ENCODE peak calls at places on chromosomes 11 and 22, in four cellular contexts. V is GM23248, H is heart right ventricle, L is adrenal gland. F is an unnamed sample.

GRCh38 chr11:43556269-43556668 is 124.3 kb upstream of the HSD17B12 start:
- DNase-seq in V (no peak), H (no peak), L (no peak), F (no peak)

GRCh38 chr11:33622806-33623205 is 77.8 kb downstream of the C11orf91 start:
- DNase-seq in L (no peak), V (no peak), H (no peak), F (no peak)

GRCh38 chr11:134667505-134667904 is 255.5 kb upstream of the B3GAT1 start:
- DNase-seq in L (no peak), V (no peak), H (no peak), F (no peak)

GRCh38 chr11:123301696-123302400 is 106.8 kb upstream of the CLMP start:
- DNase-seq in H (peak; percentile 39), L (peak; percentile 77), V (peak; percentile 76), F (peak; percentile 63)

GRCh38 chr22:37183432-37184379 is 4.3 kb downstream of the C1QTNF6 start:
- DNase-seq in V (no peak), L (no peak), H (no peak), F (no peak)

GRCh38 chr11:34284836-34285235 is 73.0 kb downstream of the ABTB2 start:
- DNase-seq in L (no peak), V (no peak), H (no peak), F (no peak)

GRCh38 chr22:27372969-27373670 is 428.4 kb downstream of the MN1 start:
- DNase-seq in L (no peak), V (no peak), H (no peak), F (peak; percentile 88)

GRCh38 chr11:1218788-1219445 is 3.9 kb upstream of the MUC5B start:
- DNase-seq in H (no peak), V (no peak), L (no peak), F (peak; percentile 14)

GRCh38 chr11:83641511-83641910 is 355.3 kb upstream of the CCDC90B start:
- DNase-seq in H (peak; percentile 51), V (peak; percentile 90), L (no peak), F (no peak)

GRCh38 chr11:31645747-31646146 is 136.2 kb downstream of the ELP4 start:
- DNase-seq in L (no peak), H (no peak), V (peak; percentile 90), F (no peak)

GRCh38 chr11:63549411-63549810 is 12.8 kb downstream of the PLAAT4 start:
- DNase-seq in V (no peak), H (no peak), L (peak; percentile 25), F (no peak)

GRCh38 chr11:70203749-70204465 is 811 bp downstream of the FADD start:
- DNase-seq in V (peak; percentile 96), H (peak; percentile 79), L (peak; percentile 89), F (peak; percentile 84)

GRCh38 chr11:130388607-130389205 is 39.7 kb downstream of the ADAMTS8 start:
- DNase-seq in L (no peak), H (no peak), V (no peak), F (no peak)

GRCh38 chr11:102603091-102603490 is 22.0 kb downstream of the MMP20 start:
- DNase-seq in V (peak; percentile 49), L (no peak), H (no peak), F (no peak)

GRCh38 chr11:83012168-83013067 is 59.3 kb downstream of the RAB30 start:
- DNase-seq in V (no peak), H (no peak), L (no peak), F (no peak)

GRCh38 chr11:38460901-38461300 is 1862.9 kb upstream of the RAG2 start:
- DNase-seq in V (no peak), L (peak; percentile 58), H (peak; percentile 27), F (no peak)

DNA sequence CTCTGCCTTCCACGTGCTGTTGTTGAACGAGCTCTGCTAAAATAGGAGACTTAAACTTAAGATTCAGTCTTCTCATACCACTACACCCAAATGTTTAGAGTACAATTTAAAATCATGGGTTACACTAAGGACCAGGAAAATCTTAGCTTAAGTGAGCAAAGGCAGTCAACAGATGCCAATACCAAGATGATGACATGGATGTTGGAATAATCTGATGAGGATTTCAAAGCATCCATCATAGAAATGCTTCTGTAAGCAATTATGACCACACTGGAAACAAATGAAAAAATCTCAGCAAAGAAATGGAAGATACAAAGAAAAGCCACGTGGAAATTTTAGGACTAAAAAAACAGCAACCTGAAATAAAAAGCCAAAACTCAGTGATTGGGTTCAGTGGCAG is 109.8 kb downstream of the ATXN10 start:
- DNase-seq in V (no peak), H (no peak), L (no peak), F (no peak)
- H3K36me3 ChIP-seq in V (no peaks in the 10 kb centered on the region), H (no peaks in the 10 kb centered on the region), L (no peaks in the 10 kb centered on the region), F (no peaks in the 10 kb centered on the region)

GRCh38 chr22:20748082-20748481 is 25.8 kb upstream of the SERPIND1 start:
- DNase-seq in H (no peak), L (no peak), V (no peak), F (no peak)

GRCh38 chr22:20747223-20747622 is 26.7 kb upstream of the SERPIND1 start:
- DNase-seq in V (no peak), L (no peak), H (no peak), F (no peak)

GRCh38 chr22:20744456-20744855 is 29.5 kb upstream of the SERPIND1 start:
- DNase-seq in L (no peak), H (no peak), V (no peak), F (no peak)

GRCh38 chr22:20745177-20745576 is 28.7 kb upstream of the SERPIND1 start:
- DNase-seq in L (no peak), V (no peak), H (no peak), F (no peak)

DNA sequence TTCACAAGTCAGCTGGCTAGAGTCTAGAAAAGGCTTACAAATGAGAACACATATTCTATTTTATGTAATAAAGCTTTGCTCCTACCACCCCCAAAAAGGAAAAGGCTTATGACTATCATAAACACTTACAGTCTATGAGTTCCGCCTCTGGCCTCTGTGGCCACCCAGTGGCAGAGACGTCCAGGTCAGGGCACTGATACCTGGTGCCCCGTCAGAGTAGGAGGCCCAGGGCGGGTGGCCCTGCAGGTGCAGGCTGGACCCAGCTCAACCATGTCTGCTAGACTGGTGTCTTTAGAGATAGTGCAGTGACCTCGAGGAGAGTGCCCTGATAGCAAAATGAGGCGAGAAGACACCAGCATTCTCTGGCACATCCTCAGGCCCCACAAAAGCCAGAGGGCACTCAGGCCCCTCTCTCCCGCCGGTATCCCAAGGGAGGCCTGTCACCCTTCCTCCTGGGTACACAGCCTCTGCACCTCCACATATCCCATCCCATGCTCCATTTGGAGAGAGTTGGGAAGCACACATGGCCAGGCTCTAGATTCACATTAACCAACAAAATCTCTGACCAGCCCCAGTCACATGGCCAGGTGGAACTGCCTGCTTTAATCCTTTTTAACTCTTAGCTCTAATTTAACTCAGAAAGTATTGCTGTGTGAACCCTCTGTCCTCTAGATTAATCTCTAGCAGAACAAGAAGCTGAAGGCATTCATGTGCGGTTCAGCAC is 27.3 kb upstream of the SERPIND1 start:
- DNase-seq in L (no peak), V (no peak), H (no peak), F (no peak)
- H3K36me3 ChIP-seq in L (peaks cover 76% of the 10 kb centered on the region), V (peaks cover 13% of the 10 kb centered on the region), H (peaks cover 13% of the 10 kb centered on the region), F (peaks cover 24% of the 10 kb centered on the region)

GRCh38 chr22:29523761-29524160 is 29.8 kb downstream of the THOC5 start:
- DNase-seq in L (no peak), V (no peak), H (no peak), F (no peak)
- H3K36me3 ChIP-seq in L (peaks cover 82% of the 10 kb centered on the region), V (peaks cover 61% of the 10 kb centered on the region), H (peaks cover 7% of the 10 kb centered on the region), F (peaks cover 58% of the 10 kb centered on the region)

DNA sequence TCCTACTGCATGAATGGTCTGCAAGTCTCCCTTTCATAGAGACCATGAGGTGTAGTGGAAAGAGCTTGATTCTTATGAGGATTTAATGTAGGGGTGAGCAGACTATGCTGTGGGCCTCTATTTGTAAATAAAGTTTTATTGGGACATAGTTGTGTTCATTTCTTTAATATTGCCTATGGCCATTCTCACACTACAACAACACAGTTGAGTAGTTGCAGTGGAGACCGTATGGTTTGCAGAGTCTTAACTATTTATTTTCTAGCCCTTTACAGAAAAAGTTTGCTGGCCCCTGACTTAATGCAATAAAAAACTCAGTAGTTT is 106.2 kb downstream of the ATXN10 start:
- DNase-seq in H (no peak), L (no peak), V (no peak), F (no peak)
- H3K36me3 ChIP-seq in H (no peaks in the 10 kb centered on the region), L (no peaks in the 10 kb centered on the region), V (no peaks in the 10 kb centered on the region), F (no peaks in the 10 kb centered on the region)

GRCh38 chr11:18567081-18567480 is 21.5 kb downstream of the UEVLD start:
- DNase-seq in V (peak; percentile 76), L (no peak), H (no peak), F (no peak)
- H3K36me3 ChIP-seq in V (peaks cover 21% of the 10 kb centered on the region), L (peaks cover 38% of the 10 kb centered on the region), H (no peaks in the 10 kb centered on the region), F (peaks cover 25% of the 10 kb centered on the region)

DNA sequence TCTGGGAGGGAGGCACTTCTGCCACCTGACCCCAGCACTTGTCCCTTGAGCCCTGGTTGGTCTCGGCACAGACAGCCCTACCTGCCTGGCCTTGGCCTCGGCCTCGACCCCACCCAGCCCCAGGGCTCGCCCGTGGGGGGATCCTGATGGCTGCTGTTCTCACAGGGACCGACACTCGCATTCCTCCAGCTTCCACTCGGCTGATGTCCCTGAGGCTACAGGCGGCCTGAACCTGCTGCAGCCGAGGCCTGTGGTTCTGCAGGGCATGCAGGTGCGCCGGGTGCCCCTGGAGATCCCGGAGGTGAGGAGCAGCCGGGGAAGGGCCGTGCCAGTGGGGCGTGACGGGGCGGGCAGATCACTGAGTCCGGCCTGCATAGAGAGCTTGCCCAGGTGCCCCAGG is 5.1 kb downstream of the PCNX3 start:
- DNase-seq in V (no peak), L (no peak), H (no peak), F (no peak)
- H3K36me3 ChIP-seq in V (no peaks in the 10 kb centered on the region), L (peaks cover 79% of the 10 kb centered on the region), H (peaks cover 13% of the 10 kb centered on the region), F (no peaks in the 10 kb centered on the region)

DNA sequence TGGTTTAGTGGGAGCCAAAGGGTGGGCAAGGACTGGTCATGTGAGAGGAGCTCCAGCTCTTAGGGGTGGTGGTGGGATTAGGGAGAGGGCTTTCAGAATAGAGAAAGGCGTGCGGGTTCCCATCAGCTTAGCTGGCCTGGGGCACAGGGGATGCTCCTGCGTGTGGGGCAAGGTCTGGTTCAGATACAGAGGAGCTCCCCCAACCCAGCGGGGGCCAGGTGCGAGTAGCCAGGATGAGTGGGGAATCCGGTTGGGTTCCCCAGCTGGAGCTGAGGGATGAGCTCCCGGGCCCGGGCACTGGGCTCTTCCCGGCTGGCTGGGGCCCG is 579 bp downstream of the TMEM134 start:
- DNase-seq in H (no peak), L (no peak), V (no peak), F (no peak)
- H3K36me3 ChIP-seq in H (no peaks in the 10 kb centered on the region), L (no peaks in the 10 kb centered on the region), V (no peaks in the 10 kb centered on the region), F (no peaks in the 10 kb centered on the region)

DNA sequence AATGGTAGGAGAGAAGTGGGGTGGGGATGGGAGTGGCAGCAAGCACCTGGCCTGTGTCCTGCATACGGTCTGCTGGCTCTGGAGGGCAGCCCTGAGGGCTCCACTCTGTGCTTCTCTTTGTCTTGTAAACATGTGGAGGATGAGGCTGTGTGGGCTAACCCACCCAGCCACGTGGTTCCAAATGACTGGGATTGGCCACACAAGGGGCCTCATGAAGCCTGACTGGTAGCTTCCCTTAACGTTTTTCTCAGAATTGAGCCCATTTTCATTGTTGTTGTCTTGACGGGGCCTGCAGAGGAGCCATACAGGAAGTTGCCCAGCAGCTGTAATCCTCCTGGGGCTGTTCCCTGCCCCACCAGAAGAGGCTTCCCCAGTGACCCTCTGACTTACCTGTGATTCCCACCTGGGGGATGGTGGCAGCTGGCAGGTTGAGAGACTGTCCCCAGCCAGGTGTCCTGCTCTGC is 18.0 kb downstream of the DERL3 start:
- DNase-seq in L (no peak), H (no peak), V (no peak), F (no peak)
- H3K36me3 ChIP-seq in L (peaks cover 77% of the 10 kb centered on the region), H (no peaks in the 10 kb centered on the region), V (peaks cover 8% of the 10 kb centered on the region), F (peaks cover 29% of the 10 kb centered on the region)

F was measured in transverse colon.